ENCODE peak calls at places on chromosomes 4 and X, in eight cellular contexts. One of them, this sample, is unnamed.

GRCh38 chr4:89879201-89879600 is 15.5 kb upstream of the MMRN1 start:
- DNase-seq in activated CD4-positive, alpha-beta T cell treated with anti-CD3 and anti-CD28 coated beads for 1 hour: no peak
- DNase-seq in activated T-helper 1 cell treated with anti-CD3 and anti-CD28 coated beads, Interleukin-2, amount 50 U/mL, for 16 hours: no peak
- DNase-seq in GM19239: no peak
- DNase-seq in SW480: no peak
- DNase-seq in mesendoderm: no peak
- DNase-seq in HTR-8/SVneo: no peak
- DNase-seq in stimulated activated CD4-positive, alpha-beta T cell treated with anti-CD3 and anti-CD28 coated beads, TNF-alpha, amount 100 ng/mL, for 4 hours: no peak
- DNase-seq in this sample: no peak

GRCh38 chr4:68366600-68366999 is 16.7 kb upstream of the YTHDC1 start:
- DNase-seq in stimulated activated CD4-positive, alpha-beta T cell treated with anti-CD3 and anti-CD28 coated beads, TNF-alpha, amount 100 ng/mL, for 4 hours: no peak
- DNase-seq in mesendoderm: no peak
- DNase-seq in SW480: no peak
- DNase-seq in HTR-8/SVneo: no peak
- DNase-seq in GM19239: no peak
- DNase-seq in activated T-helper 1 cell treated with anti-CD3 and anti-CD28 coated beads, Interleukin-2, amount 50 U/mL, for 16 hours: no peak
- DNase-seq in activated CD4-positive, alpha-beta T cell treated with anti-CD3 and anti-CD28 coated beads for 1 hour: no peak
- DNase-seq in this sample: no peak

GRCh38 chr4:119684463-119684862 is 55.9 kb upstream of the PDE5A start:
- DNase-seq in stimulated activated CD4-positive, alpha-beta T cell treated with anti-CD3 and anti-CD28 coated beads, TNF-alpha, amount 100 ng/mL, for 4 hours: no peak
- DNase-seq in SW480: no peak
- DNase-seq in HTR-8/SVneo: no peak
- DNase-seq in GM19239: no peak
- DNase-seq in activated T-helper 1 cell treated with anti-CD3 and anti-CD28 coated beads, Interleukin-2, amount 50 U/mL, for 16 hours: no peak
- DNase-seq in activated CD4-positive, alpha-beta T cell treated with anti-CD3 and anti-CD28 coated beads for 1 hour: no peak
- DNase-seq in mesendoderm: no peak
- DNase-seq in this sample: no peak

GRCh38 chr4:54542119-54542438 is 115.7 kb upstream of the KIT start:
- DNase-seq in activated T-helper 1 cell treated with anti-CD3 and anti-CD28 coated beads, Interleukin-2, amount 50 U/mL, for 16 hours: no peak
- DNase-seq in stimulated activated CD4-positive, alpha-beta T cell treated with anti-CD3 and anti-CD28 coated beads, TNF-alpha, amount 100 ng/mL, for 4 hours: no peak
- DNase-seq in activated CD4-positive, alpha-beta T cell treated with anti-CD3 and anti-CD28 coated beads for 1 hour: no peak
- DNase-seq in GM19239: no peak
- DNase-seq in mesendoderm: no peak
- DNase-seq in SW480: no peak
- DNase-seq in HTR-8/SVneo: no peak
- DNase-seq in this sample: no peak

GRCh38 chr4:106864231-106864630 is 171.9 kb downstream of the DKK2 start:
- DNase-seq in HTR-8/SVneo: no peak
- DNase-seq in activated CD4-positive, alpha-beta T cell treated with anti-CD3 and anti-CD28 coated beads for 1 hour: no peak
- DNase-seq in SW480: no peak
- DNase-seq in GM19239: no peak
- DNase-seq in activated T-helper 1 cell treated with anti-CD3 and anti-CD28 coated beads, Interleukin-2, amount 50 U/mL, for 16 hours: no peak
- DNase-seq in stimulated activated CD4-positive, alpha-beta T cell treated with anti-CD3 and anti-CD28 coated beads, TNF-alpha, amount 100 ng/mL, for 4 hours: no peak
- DNase-seq in mesendoderm: no peak
- DNase-seq in this sample: no peak

GRCh38 chr4:11805837-11806236 is 377.1 kb upstream of the HS3ST1 start:
- DNase-seq in HTR-8/SVneo: no peak
- DNase-seq in GM19239: no peak
- DNase-seq in SW480: peak
- DNase-seq in activated CD4-positive, alpha-beta T cell treated with anti-CD3 and anti-CD28 coated beads for 1 hour: no peak
- DNase-seq in activated T-helper 1 cell treated with anti-CD3 and anti-CD28 coated beads, Interleukin-2, amount 50 U/mL, for 16 hours: no peak
- DNase-seq in mesendoderm: peak
- DNase-seq in stimulated activated CD4-positive, alpha-beta T cell treated with anti-CD3 and anti-CD28 coated beads, TNF-alpha, amount 100 ng/mL, for 4 hours: no peak
- DNase-seq in this sample: no peak

GRCh38 chr4:176259330-176260090 is 9.5 kb downstream of the ASB5 start:
- DNase-seq in activated CD4-positive, alpha-beta T cell treated with anti-CD3 and anti-CD28 coated beads for 1 hour: no peak
- DNase-seq in SW480: no peak
- DNase-seq in mesendoderm: peak
- DNase-seq in stimulated activated CD4-positive, alpha-beta T cell treated with anti-CD3 and anti-CD28 coated beads, TNF-alpha, amount 100 ng/mL, for 4 hours: no peak
- DNase-seq in GM19239: no peak
- DNase-seq in HTR-8/SVneo: peak
- DNase-seq in activated T-helper 1 cell treated with anti-CD3 and anti-CD28 coated beads, Interleukin-2, amount 50 U/mL, for 16 hours: no peak
- DNase-seq in this sample: no peak

GRCh38 chrX:39973810-39974209 is 123.9 kb downstream of the BCOR start:
- DNase-seq in GM19239: no peak
- DNase-seq in activated CD4-positive, alpha-beta T cell treated with anti-CD3 and anti-CD28 coated beads for 1 hour: no peak
- DNase-seq in stimulated activated CD4-positive, alpha-beta T cell treated with anti-CD3 and anti-CD28 coated beads, TNF-alpha, amount 100 ng/mL, for 4 hours: no peak
- DNase-seq in SW480: no peak
- DNase-seq in HTR-8/SVneo: no peak
- DNase-seq in activated T-helper 1 cell treated with anti-CD3 and anti-CD28 coated beads, Interleukin-2, amount 50 U/mL, for 16 hours: no peak
- DNase-seq in mesendoderm: no peak
- DNase-seq in this sample: no peak

GRCh38 chr4:41693629-41694028 is 54.9 kb downstream of the PHOX2B start:
- DNase-seq in GM19239: no peak
- DNase-seq in mesendoderm: peak
- DNase-seq in HTR-8/SVneo: peak
- DNase-seq in activated T-helper 1 cell treated with anti-CD3 and anti-CD28 coated beads, Interleukin-2, amount 50 U/mL, for 16 hours: no peak
- DNase-seq in activated CD4-positive, alpha-beta T cell treated with anti-CD3 and anti-CD28 coated beads for 1 hour: no peak
- DNase-seq in SW480: peak
- DNase-seq in stimulated activated CD4-positive, alpha-beta T cell treated with anti-CD3 and anti-CD28 coated beads, TNF-alpha, amount 100 ng/mL, for 4 hours: no peak
- DNase-seq in this sample: no peak

GRCh38 chr4:138542191-138542771 is 300.1 kb upstream of the SLC7A11 start:
- DNase-seq in mesendoderm: peak
- DNase-seq in GM19239: no peak
- DNase-seq in SW480: no peak
- DNase-seq in HTR-8/SVneo: no peak
- DNase-seq in activated T-helper 1 cell treated with anti-CD3 and anti-CD28 coated beads, Interleukin-2, amount 50 U/mL, for 16 hours: no peak
- DNase-seq in activated CD4-positive, alpha-beta T cell treated with anti-CD3 and anti-CD28 coated beads for 1 hour: no peak
- DNase-seq in stimulated activated CD4-positive, alpha-beta T cell treated with anti-CD3 and anti-CD28 coated beads, TNF-alpha, amount 100 ng/mL, for 4 hours: no peak
- DNase-seq in this sample: no peak

GRCh38 chr4:112651641-112652040 is 14.7 kb downstream of the LARP7 start:
- DNase-seq in activated CD4-positive, alpha-beta T cell treated with anti-CD3 and anti-CD28 coated beads for 1 hour: no peak
- DNase-seq in mesendoderm: no peak
- DNase-seq in GM19239: no peak
- DNase-seq in stimulated activated CD4-positive, alpha-beta T cell treated with anti-CD3 and anti-CD28 coated beads, TNF-alpha, amount 100 ng/mL, for 4 hours: no peak
- DNase-seq in SW480: no peak
- DNase-seq in activated T-helper 1 cell treated with anti-CD3 and anti-CD28 coated beads, Interleukin-2, amount 50 U/mL, for 16 hours: no peak
- DNase-seq in HTR-8/SVneo: no peak
- DNase-seq in this sample: no peak

GRCh38 chr4:26594778-26595177 is 10.9 kb downstream of the TBC1D19 start:
- DNase-seq in activated T-helper 1 cell treated with anti-CD3 and anti-CD28 coated beads, Interleukin-2, amount 50 U/mL, for 16 hours: no peak
- DNase-seq in mesendoderm: no peak
- DNase-seq in stimulated activated CD4-positive, alpha-beta T cell treated with anti-CD3 and anti-CD28 coated beads, TNF-alpha, amount 100 ng/mL, for 4 hours: no peak
- DNase-seq in SW480: no peak
- DNase-seq in GM19239: no peak
- DNase-seq in activated CD4-positive, alpha-beta T cell treated with anti-CD3 and anti-CD28 coated beads for 1 hour: no peak
- DNase-seq in HTR-8/SVneo: no peak
- DNase-seq in this sample: no peak

GRCh38 chr4:163332526-163333405 is at the start of gene NPY1R:
- DNase-seq in GM19239: peak
- DNase-seq in activated T-helper 1 cell treated with anti-CD3 and anti-CD28 coated beads, Interleukin-2, amount 50 U/mL, for 16 hours: no peak
- DNase-seq in stimulated activated CD4-positive, alpha-beta T cell treated with anti-CD3 and anti-CD28 coated beads, TNF-alpha, amount 100 ng/mL, for 4 hours: no peak
- DNase-seq in activated CD4-positive, alpha-beta T cell treated with anti-CD3 and anti-CD28 coated beads for 1 hour: no peak
- DNase-seq in HTR-8/SVneo: peak
- DNase-seq in SW480: peak
- DNase-seq in mesendoderm: peak
- DNase-seq in this sample: no peak

GRCh38 chrX:40975951-40976350 is 109.3 kb upstream of the USP9X start:
- DNase-seq in activated CD4-positive, alpha-beta T cell treated with anti-CD3 and anti-CD28 coated beads for 1 hour: no peak
- DNase-seq in stimulated activated CD4-positive, alpha-beta T cell treated with anti-CD3 and anti-CD28 coated beads, TNF-alpha, amount 100 ng/mL, for 4 hours: no peak
- DNase-seq in HTR-8/SVneo: no peak
- DNase-seq in activated T-helper 1 cell treated with anti-CD3 and anti-CD28 coated beads, Interleukin-2, amount 50 U/mL, for 16 hours: no peak
- DNase-seq in SW480: no peak
- DNase-seq in GM19239: no peak
- DNase-seq in mesendoderm: no peak
- DNase-seq in this sample: no peak

GRCh38 chr4:39118034-39118658 is 56.1 kb downstream of the KLHL5 start:
- DNase-seq in mesendoderm: no peak
- DNase-seq in activated CD4-positive, alpha-beta T cell treated with anti-CD3 and anti-CD28 coated beads for 1 hour: no peak
- DNase-seq in SW480: no peak
- DNase-seq in GM19239: no peak
- DNase-seq in activated T-helper 1 cell treated with anti-CD3 and anti-CD28 coated beads, Interleukin-2, amount 50 U/mL, for 16 hours: no peak
- DNase-seq in stimulated activated CD4-positive, alpha-beta T cell treated with anti-CD3 and anti-CD28 coated beads, TNF-alpha, amount 100 ng/mL, for 4 hours: peak
- DNase-seq in HTR-8/SVneo: no peak
- DNase-seq in this sample: no peak

GRCh38 chr4:94653095-94653649 is 104.6 kb upstream of the BMPR1B start:
- DNase-seq in GM19239: no peak
- DNase-seq in HTR-8/SVneo: no peak
- DNase-seq in SW480: no peak
- DNase-seq in activated CD4-positive, alpha-beta T cell treated with anti-CD3 and anti-CD28 coated beads for 1 hour: no peak
- DNase-seq in stimulated activated CD4-positive, alpha-beta T cell treated with anti-CD3 and anti-CD28 coated beads, TNF-alpha, amount 100 ng/mL, for 4 hours: no peak
- DNase-seq in mesendoderm: peak
- DNase-seq in activated T-helper 1 cell treated with anti-CD3 and anti-CD28 coated beads, Interleukin-2, amount 50 U/mL, for 16 hours: no peak
- DNase-seq in this sample: no peak

This sample was measured in immature natural killer cell.